ENCODE peak calls at places on chromosomes 13 and 19, in seven cellular contexts. U is Peyer's patch, D is IMR-90, C is suprapubic skin, B is uterus, M is ovary, L is H1. K is an unnamed sample.
A peak's percentile ranks its signal among the peaks of the same experiment; 100 is the strongest.

GRCh38 chr13:51541809-51542258 is 42.4 kb upstream of the WDFY2 start:
- DNase-seq in U (no peak), D (no peak), C (no peak), B (peak; percentile 39), M (no peak), L (no peak), K (peak; percentile 52)

GRCh38 chr13:113152894-113153809 is 5.3 kb upstream of the PROZ start:
- DNase-seq in U (peak; percentile 29), D (no peak), C (peak; percentile 83), B (peak; percentile 57), M (peak; percentile 78), L (no peak), K (peak; percentile 53)

GRCh38 chr19:29603308-29603707 is 2.8 kb upstream of the POP4 start:
- DNase-seq in U (no peak), D (no peak), C (no peak), B (no peak), M (no peak), L (no peak), K (no peak)

GRCh38 chr19:23392706-23393105 is 2.6 kb downstream of the ZNF91 start:
- DNase-seq in U (no peak), D (no peak), C (no peak), B (no peak), M (no peak), L (no peak), K (no peak)

GRCh38 chr19:15014579-15014978 is 34.7 kb upstream of the CASP14 start:
- DNase-seq in U (no peak), D (no peak), C (no peak), B (no peak), M (no peak), L (no peak), K (no peak)

GRCh38 chr13:50969691-50970090 is 60.1 kb downstream of the RNASEH2B start:
- DNase-seq in U (no peak), D (no peak), C (no peak), B (no peak), M (no peak), L (no peak), K (no peak)

GRCh38 chr13:48962281-48962680 is 13.4 kb upstream of the FNDC3A start:
- DNase-seq in U (no peak), D (peak; percentile 7), C (no peak), B (no peak), M (no peak), L (no peak), K (no peak)

GRCh38 chr13:65530688-65531087 is 1699.4 kb downstream of the PCDH9 start:
- DNase-seq in U (no peak), D (no peak), C (no peak), B (no peak), M (no peak), L (no peak), K (no peak)

GRCh38 chr13:100984349-100984748 is 309.8 kb upstream of the TMTC4 start:
- DNase-seq in U (no peak), D (no peak), C (no peak), B (no peak), M (no peak), L (no peak), K (no peak)

GRCh38 chr13:35722438-35723060 is 246.1 kb upstream of the MAB21L1 start:
- DNase-seq in U (no peak), D (peak; percentile 59), C (no peak), B (peak; percentile 60), M (peak; percentile 58), L (no peak), K (no peak)

DNA sequence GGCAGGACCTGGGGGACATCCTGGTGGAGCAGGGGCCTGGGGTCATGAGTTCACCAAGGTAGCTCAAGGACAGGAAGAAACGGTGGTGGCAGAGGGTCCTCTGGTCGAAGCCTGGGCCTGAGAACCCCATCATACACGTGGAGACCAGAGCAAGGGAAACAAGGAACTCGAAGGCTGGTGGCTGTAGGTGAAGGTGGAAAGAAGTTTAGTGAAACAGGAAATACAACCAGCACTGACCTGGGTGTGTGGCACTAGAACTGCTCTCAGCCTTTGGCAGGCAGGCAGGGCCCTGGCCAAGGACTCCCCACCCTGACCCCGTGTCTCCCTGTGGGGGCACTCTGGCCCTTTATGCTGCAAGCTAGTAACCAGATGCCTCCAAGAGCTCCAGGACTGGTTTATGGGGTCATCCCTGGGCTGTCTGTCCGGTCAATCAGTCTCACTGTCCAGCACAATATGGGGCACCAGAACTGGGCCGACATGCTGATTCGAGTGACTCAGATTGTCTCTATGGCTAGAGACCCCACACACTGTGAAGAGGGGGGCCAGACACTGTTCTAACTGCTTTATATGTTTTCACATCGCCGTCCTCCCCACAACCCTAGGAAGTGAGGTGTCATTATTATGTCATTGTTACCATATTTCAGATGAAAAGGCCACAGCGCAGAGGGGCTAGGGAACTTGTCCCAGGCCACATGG is 3.8 kb downstream of the COX6B2 start:
- DNase-seq in U (no peak), D (no peak), C (peak; percentile 56), B (no peak), M (no peak), L (no peak), K (no peak)
- TF ChIP-seq POLR2A in U (no peak), D (no peak), C (no peak), B (no peak), M (no peak), L (no peak), K (no peak)

DNA sequence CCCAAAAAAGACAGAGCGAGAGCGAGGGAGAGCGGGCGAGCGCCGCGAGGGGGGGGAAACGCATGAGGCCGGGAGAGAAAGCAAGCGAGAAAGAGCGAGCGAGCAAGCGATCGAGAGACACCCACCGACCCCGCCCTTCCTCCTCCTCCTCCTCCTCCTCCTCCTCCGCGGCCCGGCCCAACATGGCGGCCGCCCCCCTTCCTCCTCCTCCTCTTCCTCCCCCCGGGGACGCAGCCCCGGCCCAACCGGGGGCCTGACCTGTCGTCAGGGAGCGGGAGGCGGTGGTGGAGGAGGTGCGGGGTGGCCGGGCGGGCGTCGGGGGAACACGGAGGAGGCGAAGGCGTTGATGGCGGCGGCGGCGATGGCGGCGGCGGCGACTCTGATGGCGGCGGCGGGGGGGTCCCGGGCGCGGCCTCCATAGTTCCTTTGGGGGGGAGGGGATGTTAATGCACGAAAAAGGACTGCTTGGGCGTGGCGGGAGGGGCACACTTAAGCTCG is 1.4 kb downstream of the ZC3H4 start:
- DNase-seq in U (peak; percentile 84), D (peak; percentile 85), C (peak; percentile 92), B (peak; percentile 89), M (peak; percentile 91), L (peak; percentile 54), K (peak; percentile 88)
- TF ChIP-seq POLR2A in U (peak; percentile 82), D (peak; percentile 76), C (no peak), B (peak; percentile 77), M (peak; percentile 59), L (peak; percentile 53), K (peak; percentile 73)

GRCh38 chr19:44740351-44740824 is 8.1 kb upstream of the BCL3 start:
- DNase-seq in U (no peak), D (no peak), C (no peak), B (no peak), M (no peak), L (no peak), K (no peak)
- TF ChIP-seq POLR2A in U (no peak), D (no peak), C (no peak), B (no peak), M (no peak), L (no peak), K (no peak)

GRCh38 chr19:4831351-4832340 is at the start of gene TICAM1:
- DNase-seq in U (peak; percentile 68), D (peak; percentile 65), C (peak; percentile 85), B (peak; percentile 62), M (peak; percentile 78), L (no peak), K (peak; percentile 75)
- TF ChIP-seq POLR2A in U (peak; percentile 93), D (peak; percentile 59), C (peak; percentile 45), B (peak; percentile 80), M (peak; percentile 70), L (no peak), K (peak; percentile 83)